ENCODE peak calls at places on chromosomes 3 and 15, in six cellular contexts. G, V, X, I, L and A are unnamed samples.
A peak's percentile ranks its signal among the peaks of the same experiment; 100 is the strongest.

GRCh38 chr3:183116051-183116614 is 16.8 kb upstream of the MCCC1 start:
- DNase-seq in I (peak; percentile 21), G (no peak), X (peak; percentile 74), L (peak; percentile 75), V (peak; percentile 72), A (no peak)

GRCh38 chr3:2096196-2096595 is 2.5 kb upstream of the CNTN4 start:
- DNase-seq in V (no peak), I (no peak), G (no peak), X (no peak), L (no peak), A (no peak)

GRCh38 chr3:80244390-80244789 is 476.6 kb upstream of the ROBO1 start:
- DNase-seq in I (peak; percentile 5), L (peak; percentile 75), V (no peak), G (no peak), X (peak; percentile 21), A (no peak)

GRCh38 chr3:171825222-171825828 is 15.0 kb upstream of the PLD1 start:
- DNase-seq in I (peak; percentile 85), X (no peak), G (no peak), L (no peak), V (no peak), A (no peak)

GRCh38 chr15:64942356-64942755 is 30.7 kb downstream of the ANKDD1A start:
- DNase-seq in V (no peak), G (no peak), X (no peak), L (no peak), I (no peak), A (no peak)

GRCh38 chr3:113623827-113624226 is 72.6 kb downstream of the USF3 start:
- DNase-seq in V (no peak), G (no peak), L (no peak), I (no peak), X (no peak), A (no peak)

GRCh38 chr3:9403463-9403862 is 6.0 kb downstream of the SETD5 start:
- DNase-seq in I (no peak), L (no peak), V (no peak), X (no peak), G (no peak), A (no peak)

GRCh38 chr3:10334461-10334860 is 13.5 kb upstream of the SEC13 start:
- DNase-seq in G (peak; percentile 89), I (no peak), X (no peak), V (no peak), L (no peak), A (no peak)

GRCh38 chr15:68436680-68437079 is 4.7 kb upstream of the ITGA11 start:
- DNase-seq in I (no peak), L (no peak), G (no peak), V (no peak), X (no peak), A (no peak)

GRCh38 chr3:87553058-87553457 is 276.7 kb upstream of the POU1F1 start:
- DNase-seq in V (no peak), I (no peak), X (no peak), G (no peak), L (no peak), A (no peak)

GRCh38 chr3:52890735-52891134 is 6.6 kb downstream of the STIMATE start:
- DNase-seq in L (no peak), G (no peak), V (no peak), I (peak; percentile 61), X (no peak), A (peak; percentile 41)

GRCh38 chr3:117080899-117081298 is 371.3 kb downstream of the TUSC7 start:
- DNase-seq in I (no peak), X (no peak), V (no peak), L (no peak), G (no peak), A (no peak)

GRCh38 chr3:150410311-150411105 is 2.4 kb downstream of the TSC22D2 start:
- DNase-seq in V (peak; percentile 71), G (peak; percentile 77), X (peak; percentile 51), L (peak; percentile 56), I (no peak), A (peak; percentile 40)

GRCh38 chr3:14389133-14390115 is 13.0 kb upstream of the SLC6A6 start:
- DNase-seq in L (no peak), I (no peak), G (no peak), V (no peak), X (no peak), A (no peak)

GRCh38 chr15:52653451-52653964 is 25.7 kb downstream of the ATOSA start:
- DNase-seq in L (no peak), G (no peak), X (no peak), I (peak; percentile 96), V (no peak), A (no peak)

GRCh38 chr15:36430721-36431265 is 148.6 kb upstream of the CDIN1 start:
- DNase-seq in X (no peak), V (no peak), G (no peak), L (no peak), I (no peak), A (no peak)

GRCh38 chr3:40523781-40524180 is 979 bp upstream of the ZNF621 start:
- DNase-seq in I (no peak), V (no peak), L (no peak), X (no peak), G (no peak), A (peak; percentile 45)

DNA sequence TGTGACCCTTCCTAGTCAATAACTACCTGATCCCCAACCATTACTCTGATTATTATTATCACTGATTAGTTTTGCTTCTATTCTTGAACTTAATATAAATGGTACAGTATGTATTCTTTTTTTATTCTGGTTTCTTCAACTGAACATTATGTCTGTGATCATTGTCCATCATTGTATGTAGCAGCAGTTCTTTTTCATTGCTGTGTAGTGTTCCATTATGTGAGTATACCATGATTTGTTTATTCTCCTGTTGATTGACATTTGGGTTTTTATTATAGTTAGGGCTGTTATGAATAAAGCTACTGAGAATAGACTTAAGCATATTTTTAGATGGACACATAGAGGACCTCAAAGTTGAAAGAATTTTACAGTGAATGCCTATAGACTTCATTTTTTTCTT is 2.7 kb downstream of the KIF15 start:
- DNase-seq in L (no peak), V (no peak), I (no peak), X (no peak), G (no peak), A (no peak)
- H3K4me3 ChIP-seq in L (no peak overlapping the region), V (no peak overlapping the region), I (no peak overlapping the region), X (no peak overlapping the region), G (no peak overlapping the region), A (no peak overlapping the region)

GRCh38 chr3:184749168-184749744 is 37.4 kb upstream of the MAGEF1 start:
- DNase-seq in I (no peak), G (no peak), L (no peak), X (no peak), V (no peak), A (no peak)

GRCh38 chr3:184751204-184751809 is 39.4 kb upstream of the MAGEF1 start:
- DNase-seq in L (no peak), V (no peak), G (no peak), X (no peak), I (no peak), A (no peak)

GRCh38 chr3:184750684-184751083 is 38.8 kb upstream of the MAGEF1 start:
- DNase-seq in X (no peak), L (no peak), I (no peak), V (no peak), G (no peak), A (no peak)

GRCh38 chr3:184755315-184755731 is 43.5 kb upstream of the MAGEF1 start:
- DNase-seq in X (no peak), I (no peak), V (no peak), G (no peak), L (no peak), A (no peak)

GRCh38 chr3:184752361-184752760 is 40.5 kb upstream of the MAGEF1 start:
- DNase-seq in L (no peak), I (no peak), G (no peak), X (no peak), V (no peak), A (no peak)
- TF ChIP-seq CTCF in L (no peak), I (no peak), G (no peak), X (no peak), V (no peak), A (no peak)

DNA sequence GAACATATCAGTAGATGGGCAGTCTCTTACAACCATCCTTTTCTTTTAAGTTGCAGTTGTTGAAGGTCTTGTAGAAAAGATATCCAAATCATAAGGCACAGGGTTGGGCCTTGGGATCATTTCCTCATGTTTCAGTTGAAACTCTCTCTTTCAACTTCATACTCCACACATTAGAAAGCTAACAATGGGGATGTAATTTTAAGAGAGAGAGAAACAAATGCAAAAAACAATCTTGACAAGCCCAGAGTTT is 747.9 kb downstream of the ROBO1 start:
- DNase-seq in I (no peak), G (no peak), V (no peak), X (no peak), L (no peak), A (no peak)
- H3K4me3 ChIP-seq in I (no peak overlapping the region), G (peak overlapping the region; percentile 90), V (peak overlapping the region; percentile 64), X (no peak overlapping the region), L (peak overlapping the region; percentile 88), A (no peak overlapping the region)

GRCh38 chr15:90414408-90415028 is 26.5 kb downstream of the IQGAP1 start:
- DNase-seq in L (no peak), X (no peak), G (no peak), V (no peak), I (peak; percentile 91), A (no peak)
- TF ChIP-seq CTCF in L (no peak), X (no peak), G (no peak), V (no peak), I (no peak), A (no peak)